ENCODE peak calls at places on chromosomes 13 and 19, in eight cellular contexts. I, O, T, Q, Z, M, B and N are unnamed samples.

GRCh38 chr13:74074723-74075122 is 59.5 kb downstream of the KLF12 start:
- DNase-seq in B (no peak), O (no peak), M (peak), T (no peak), Z (no peak), I (peak), Q (no peak), N (no peak)

GRCh38 chr13:39379667-39380655 is 223.0 kb downstream of the LHFPL6 start:
- DNase-seq in T (no peak), M (no peak), Q (no peak), B (no peak), I (peak), Z (no peak), O (no peak), N (no peak)

GRCh38 chr19:1097810-1098176 is 2.6 kb upstream of the POLR2E start:
- DNase-seq in Z (no peak), B (no peak), O (no peak), I (no peak), T (no peak), Q (no peak), M (no peak), N (no peak)

GRCh38 chr19:15811476-15811875 is 4.0 kb downstream of the OR10H1 start:
- DNase-seq in Q (no peak), I (no peak), B (no peak), M (no peak), Z (no peak), O (no peak), T (no peak), N (no peak)

GRCh38 chr19:49440439-49441209 is 703 bp downstream of the SLC17A7 start:
- DNase-seq in T (no peak), Q (no peak), Z (no peak), B (no peak), M (no peak), I (no peak), O (no peak), N (no peak)

GRCh38 chr19:41409288-41409687 is 11.7 kb downstream of the BCKDHA start:
- DNase-seq in Q (no peak), Z (no peak), O (no peak), T (peak), M (peak), I (peak), B (peak), N (no peak)

GRCh38 chr13:29849731-29850212 is 645 bp downstream of the UBL3 start:
- DNase-seq in Z (peak), M (peak), B (no peak), T (peak), Q (no peak), I (peak), O (peak), N (peak)

GRCh38 chr19:6821639-6822310 is 49.3 kb downstream of the VAV1 start:
- DNase-seq in B (no peak), Q (no peak), T (no peak), Z (no peak), I (no peak), M (no peak), O (no peak), N (no peak)

GRCh38 chr13:91347996-91348905 is 764 bp downstream of the MIR17HG start:
- DNase-seq in Q (peak), O (no peak), M (no peak), Z (no peak), I (peak), T (peak), B (no peak), N (peak)

GRCh38 chr13:53064721-53065120 is 36.1 kb downstream of the OLFM4 start:
- DNase-seq in Z (peak), M (no peak), O (no peak), B (no peak), I (no peak), T (no peak), Q (no peak), N (no peak)

GRCh38 chr19:38900220-38900629 is 456 bp downstream of the NFKBIB start:
- DNase-seq in Q (no peak), B (no peak), T (no peak), I (peak), M (no peak), Z (no peak), O (no peak), N (no peak)

GRCh38 chr13:105097501-105097900 is 1438.0 kb downstream of the EFNB2 start:
- DNase-seq in O (no peak), I (no peak), Q (no peak), T (no peak), Z (no peak), M (no peak), B (no peak), N (no peak)

GRCh38 chr13:41154042-41154441 is 21.4 kb upstream of the KBTBD6 start:
- DNase-seq in T (no peak), M (no peak), I (no peak), Q (no peak), B (no peak), Z (no peak), O (no peak), N (no peak)

GRCh38 chr19:7500811-7501450 is 12.1 kb upstream of the PEX11G start:
- DNase-seq in I (peak), T (no peak), Z (peak), O (peak), B (peak), M (peak), Q (no peak), N (peak)

GRCh38 chr13:76894401-76895110 is 8.4 kb upstream of the KCTD12 start:
- DNase-seq in B (no peak), T (peak), M (peak), Z (no peak), I (no peak), O (no peak), Q (no peak), N (no peak)

GRCh38 chr13:30870049-30870884 is 35.8 kb upstream of the MEDAG start:
- DNase-seq in T (peak), Z (no peak), Q (peak), M (peak), I (peak), O (peak), B (peak), N (peak)

GRCh38 chr19:53980553-53981407 is 10.7 kb upstream of the CACNG6 start:
- DNase-seq in Z (peak), I (peak), O (peak), M (peak), T (no peak), Q (no peak), B (peak), N (peak)

GRCh38 chr13:46324976-46325375 is 62.1 kb downstream of the RUBCNL start:
- DNase-seq in Q (no peak), B (no peak), M (no peak), Z (no peak), I (peak), T (no peak), O (no peak), N (no peak)

GRCh38 chr19:14450168-14450874 is 17.2 kb downstream of the PKN1 start:
- DNase-seq in O (peak), I (peak), Z (peak), M (peak), B (peak), T (peak), Q (peak), N (peak)

GRCh38 chr19:43486412-43486811 is 18.1 kb downstream of the PHLDB3 start:
- DNase-seq in Q (no peak), M (no peak), O (no peak), B (no peak), T (no peak), Z (no peak), I (no peak), N (no peak)

GRCh38 chr19:8321760-8322637 is 703 bp downstream of the RPS28 start:
- DNase-seq in T (no peak), M (no peak), Z (no peak), I (peak), Q (peak), O (no peak), B (no peak), N (no peak)

GRCh38 chr19:41993612-41994483 is at the start of gene ATP1A3:
- DNase-seq in B (peak), M (peak), Q (peak), I (peak), T (peak), Z (peak), O (peak), N (peak)

GRCh38 chr13:37414667-37415066 is 183.9 kb downstream of the POSTN start:
- DNase-seq in O (peak), T (no peak), Q (no peak), M (no peak), B (no peak), I (no peak), Z (no peak), N (peak)

GRCh38 chr19:44792286-44792685 is 14.6 kb downstream of the CBLC start:
- DNase-seq in Q (peak), I (no peak), Z (no peak), M (no peak), T (no peak), O (no peak), B (no peak), N (no peak)

GRCh38 chr19:12769689-12770088 is 5.7 kb downstream of the HOOK2 start:
- DNase-seq in T (peak), I (no peak), Q (no peak), M (no peak), B (no peak), Z (no peak), O (peak), N (peak)

GRCh38 chr19:33473644-33474305 is 47.8 kb downstream of the PEPD start:
- DNase-seq in Z (no peak), I (peak), O (no peak), B (no peak), M (peak), T (no peak), Q (no peak), N (no peak)

GRCh38 chr19:57887195-57887941 is 1.5 kb downstream of the ZNF814 start:
- DNase-seq in B (no peak), O (peak), Z (no peak), M (no peak), T (no peak), I (peak), Q (no peak), N (peak)

GRCh38 chr19:33245948-33246728 is 20.5 kb upstream of the SLC7A10 start:
- DNase-seq in Q (no peak), I (no peak), B (no peak), Z (peak), O (peak), T (no peak), M (no peak), N (no peak)

GRCh38 chr19:58571575-58571947 is 1.6 kb downstream of the MZF1 start:
- DNase-seq in T (no peak), B (no peak), O (no peak), I (no peak), M (no peak), Q (no peak), Z (no peak), N (no peak)

GRCh38 chr13:59545007-59545406 is 618.7 kb downstream of the DIAPH3 start:
- DNase-seq in T (no peak), I (no peak), B (no peak), O (peak), Z (no peak), Q (no peak), M (no peak), N (no peak)

GRCh38 chr19:5112681-5113080 is 143.8 kb downstream of the KDM4B start:
- DNase-seq in T (no peak), Z (no peak), M (no peak), Q (no peak), I (no peak), O (no peak), B (no peak), N (no peak)

GRCh38 chr19:17390665-17391370 is 3.2 kb downstream of the CCDC194 start:
- DNase-seq in Z (peak), B (peak), I (peak), M (peak), O (peak), Q (peak), T (peak), N (peak)

GRCh38 chr19:47651691-47652090 is 42.8 kb downstream of the BICRA start:
- DNase-seq in M (no peak), Z (no peak), Q (no peak), O (peak), T (no peak), B (no peak), I (no peak), N (no peak)

GRCh38 chr19:39347332-39348227 is 5.4 kb downstream of the SAMD4B start:
- DNase-seq in I (peak), B (no peak), Z (no peak), Q (no peak), T (no peak), O (no peak), M (no peak), N (no peak)

DNA sequence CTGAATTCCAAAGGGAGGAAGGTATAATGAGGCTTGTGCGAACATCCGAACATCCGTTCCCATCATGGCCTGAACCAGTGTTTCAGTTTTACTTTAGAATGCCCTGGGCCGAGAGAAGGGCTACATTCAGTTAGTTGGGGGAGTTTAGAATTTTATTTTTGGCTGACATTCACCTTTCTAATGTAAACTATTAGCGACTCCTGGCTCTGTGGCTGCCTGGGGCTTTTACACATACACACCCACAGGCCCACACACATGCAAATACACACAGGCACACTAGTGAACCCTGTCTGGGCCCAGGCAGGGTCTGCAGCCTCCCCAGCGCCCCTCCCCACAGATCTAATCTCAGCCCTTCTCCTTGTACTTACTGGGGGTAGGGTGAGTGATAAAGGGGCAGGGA is 6.1 kb downstream of the GAPDHS start:
- DNase-seq in T (no peak), Q (no peak), B (no peak), I (no peak), Z (no peak), M (no peak), O (no peak), N (no peak)
- H3K4me2 ChIP-seq in T (no peak), Q (no peak), B (no peak), I (no peak), Z (no peak), M (no peak), O (no peak), N (no peak)

DNA sequence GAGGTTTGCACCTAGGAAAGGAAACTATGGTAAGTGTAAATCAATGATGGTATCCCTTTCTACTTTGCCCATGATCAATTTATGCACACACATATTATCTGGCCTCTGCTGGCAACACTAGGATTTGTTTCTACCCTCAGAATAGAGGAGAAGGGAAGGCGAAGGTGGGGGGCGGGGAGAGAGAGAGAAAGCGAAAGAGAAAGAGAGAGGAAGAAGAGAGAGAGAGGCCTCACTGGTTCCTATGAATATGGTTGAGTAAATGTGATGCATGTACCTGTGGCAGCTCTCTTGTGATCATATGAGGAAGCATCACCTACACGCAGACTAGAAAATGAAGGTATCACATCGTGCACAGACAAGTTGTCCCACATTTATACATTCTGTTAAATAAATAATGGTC is 882.0 kb upstream of the SLITRK6 start:
- DNase-seq in Z (no peak), O (no peak), I (no peak), B (no peak), T (peak), M (no peak), Q (no peak), N (no peak)
- TF ChIP-seq EZH2phosphoT487 in Z (no peak), O (no peak), I (no peak), B (no peak), T (no peak), M (no peak), Q (no peak), N (no peak)

GRCh38 chr13:89609318-89609717 is 1738.2 kb upstream of the MIR17HG start:
- DNase-seq in Q (no peak), B (no peak), O (no peak), M (no peak), I (no peak), Z (no peak), T (no peak), N (no peak)
- H3K4me2 ChIP-seq in Q (no peak), B (no peak), O (no peak), M (no peak), I (no peak), Z (no peak), T (no peak), N (no peak)

GRCh38 chr19:46181386-46181774 is 33.3 kb downstream of the IGFL2 start:
- DNase-seq in O (no peak), B (no peak), M (peak), T (peak), I (peak), Q (no peak), Z (no peak), N (no peak)

GRCh38 chr19:46179076-46179740 is 31.2 kb downstream of the IGFL2 start:
- DNase-seq in B (no peak), Z (no peak), I (no peak), M (no peak), T (no peak), Q (no peak), O (no peak), N (no peak)

GRCh38 chr19:46173886-46174475 is 25.9 kb downstream of the IGFL2 start:
- DNase-seq in Z (no peak), I (no peak), M (no peak), T (no peak), Q (no peak), B (no peak), O (peak), N (no peak)

GRCh38 chr19:46180701-46181385 is 32.8 kb downstream of the IGFL2 start:
- DNase-seq in M (peak), Q (no peak), O (no peak), B (peak), I (peak), T (no peak), Z (no peak), N (no peak)

DNA sequence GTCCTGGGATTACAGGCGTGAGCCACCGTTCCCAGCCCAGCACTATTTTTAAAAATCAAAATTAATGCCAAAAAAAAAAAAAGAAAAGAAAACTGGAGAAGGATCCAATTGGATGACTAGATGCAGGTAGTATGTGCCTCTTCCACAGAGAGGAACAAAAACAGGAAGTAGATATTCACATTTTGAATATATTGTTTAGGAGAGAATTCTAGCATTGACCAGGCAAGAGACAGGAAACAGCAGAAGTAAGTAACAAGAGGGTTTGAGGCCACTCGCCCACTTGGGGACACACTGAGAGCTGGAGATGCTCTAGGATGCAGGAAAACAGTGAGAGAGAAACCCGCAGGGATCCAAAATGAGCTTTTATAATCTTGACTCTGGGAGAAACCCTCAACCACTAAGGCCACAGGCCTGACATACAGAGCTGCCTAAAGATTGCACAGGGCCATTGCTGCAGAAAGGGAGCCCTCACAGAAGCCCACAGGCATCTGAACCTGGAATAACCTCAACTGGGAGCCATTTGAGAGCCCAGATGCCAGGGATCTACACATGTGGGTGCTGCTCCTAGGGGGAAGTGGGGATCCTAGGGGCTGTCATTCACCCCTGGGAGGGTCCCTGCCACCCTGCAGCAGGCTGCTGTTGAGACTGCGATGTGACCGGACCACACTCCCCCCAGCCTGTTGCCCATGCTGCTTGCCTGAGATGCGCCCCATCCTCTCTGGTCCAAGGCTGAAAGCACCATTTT is 28.2 kb downstream of the IGFL2 start:
- DNase-seq in I (no peak), B (no peak), O (no peak), Z (no peak), Q (no peak), T (no peak), M (no peak), N (no peak)
- TF ChIP-seq EZH2phosphoT487 in I (no peak), B (no peak), O (no peak), Z (no peak), Q (no peak), T (no peak), M (no peak), N (no peak)

GRCh38 chr19:2286402-2287140 is 4.6 kb upstream of the PEAK3 start:
- DNase-seq in T (no peak), B (no peak), M (no peak), Q (no peak), O (no peak), I (no peak), Z (no peak), N (no peak)
- H3K4me2 ChIP-seq in T (no peak), B (no peak), M (no peak), Q (no peak), O (no peak), I (no peak), Z (no peak), N (no peak)

GRCh38 chr13:110628952-110629701 is 13.8 kb downstream of the NAXD start:
- DNase-seq in Q (no peak), O (no peak), I (no peak), T (no peak), M (no peak), Z (peak), B (no peak), N (no peak)
- TF ChIP-seq EZH2phosphoT487 in Q (no peak), O (no peak), I (no peak), T (no peak), M (no peak), Z (no peak), B (no peak), N (no peak)

GRCh38 chr13:43307921-43308433 is 284.6 kb downstream of the DNAJC15 start:
- DNase-seq in T (no peak), Z (peak), M (peak), Q (peak), B (no peak), I (peak), O (no peak), N (no peak)
- H3K4me2 ChIP-seq in T (no peak), Z (peak), M (no peak), Q (peak), B (no peak), I (no peak), O (no peak), N (no peak)

GRCh38 chr13:113178070-113178895 is 19.8 kb downstream of the PROZ start:
- DNase-seq in I (peak), M (peak), O (no peak), B (no peak), T (no peak), Q (no peak), Z (peak), N (no peak)
- TF ChIP-seq EZH2phosphoT487 in I (no peak), M (no peak), O (no peak), B (no peak), T (no peak), Q (no peak), Z (no peak), N (no peak)

DNA sequence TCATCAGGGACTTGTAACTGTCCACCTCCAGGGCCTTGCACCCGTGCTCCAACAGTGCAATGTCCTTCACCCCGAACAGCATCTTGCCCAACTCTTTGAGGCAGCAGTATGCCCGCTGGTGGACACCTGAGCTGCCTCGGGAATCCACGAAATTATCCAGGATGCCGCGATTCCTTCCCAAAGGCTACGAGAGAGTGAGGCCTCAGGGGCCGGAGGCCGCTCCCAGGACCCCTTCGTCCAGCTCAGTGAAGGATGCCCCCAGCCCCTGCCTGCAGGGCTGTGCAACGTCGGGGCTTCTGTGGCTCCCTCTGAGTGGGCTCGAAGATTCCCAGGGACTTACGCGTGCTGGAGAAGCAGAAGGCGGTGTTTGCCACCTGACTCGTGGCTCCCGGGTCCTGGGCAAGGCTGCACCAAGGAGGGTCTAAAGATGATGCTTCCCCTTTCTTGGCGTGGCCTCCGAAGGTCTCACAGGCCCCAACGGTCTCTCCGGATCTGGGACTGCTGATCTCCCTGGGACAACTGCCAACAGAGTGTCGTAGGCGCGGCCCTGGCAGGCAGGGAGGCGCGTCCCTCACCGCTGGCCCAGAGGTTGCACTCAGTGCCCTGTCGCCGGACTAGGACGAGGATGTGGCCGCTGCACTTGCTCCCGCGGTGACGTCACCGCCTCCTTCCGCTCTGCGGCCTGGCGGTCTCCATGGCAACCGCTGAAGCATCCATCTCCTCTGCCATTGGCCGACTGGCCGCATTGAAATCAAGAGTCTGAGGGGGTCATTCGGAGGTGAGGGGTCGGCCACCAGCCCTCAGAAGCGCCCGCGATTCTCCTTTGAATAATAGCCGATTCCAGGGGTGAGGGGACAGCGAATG is at the start of gene PNMA8C:
- DNase-seq in O (peak), T (no peak), B (no peak), M (no peak), Z (peak), I (peak), Q (peak), N (peak)
- H3K4me2 ChIP-seq in O (peak), T (peak), B (no peak), M (no peak), Z (peak), I (peak), Q (peak), N (peak)